ENCODE peak calls at places on chromosomes 2 and 18, in six cellular contexts. Z is CD8-positive, alpha-beta T cell; T is endothelial cell of umbilical vein; V is K562; X is vagina; I is upper lobe of right lung. B is an unnamed sample.

GRCh38 chr2:189298481-189298880 is 118.9 kb upstream of the COL5A2 start:
- DNase-seq in I (no peak), T (no peak), V (no peak), Z (no peak), X (no peak), B (no peak)

GRCh38 chr2:74029719-74030397 is 45.1 kb downstream of the TET3 start:
- DNase-seq in Z (no peak), I (no peak), X (no peak), V (no peak), T (no peak), B (no peak)

GRCh38 chr2:68471385-68471784 is 4.0 kb downstream of the APLF start:
- DNase-seq in X (no peak), Z (no peak), I (no peak), T (no peak), V (no peak), B (no peak)

GRCh38 chr2:36403675-36404230 is 48.2 kb downstream of the CRIM1 start:
- DNase-seq in I (no peak), T (peak; percentile 79), V (no peak), Z (no peak), X (no peak), B (no peak)

GRCh38 chr18:519019-519879 is 18.7 kb upstream of the COLEC12 start:
- DNase-seq in X (no peak), T (peak; percentile 81), V (no peak), I (no peak), Z (no peak), B (peak; percentile 37)

GRCh38 chr18:58211510-58211909 is 167.5 kb downstream of the NEDD4L start:
- DNase-seq in T (no peak), Z (no peak), X (no peak), V (no peak), I (no peak), B (no peak)

GRCh38 chr2:98517636-98518035 is 73.0 kb downstream of the INPP4A start:
- DNase-seq in X (no peak), I (no peak), T (no peak), Z (no peak), V (no peak), B (no peak)

GRCh38 chr2:205563646-205564045 is 118.7 kb upstream of the NRP2 start:
- DNase-seq in Z (no peak), T (no peak), I (peak; percentile 69), V (peak; percentile 30), X (no peak), B (peak; percentile 84)

GRCh38 chr2:166158546-166158945 is 30.7 kb upstream of the SCN1A start:
- DNase-seq in V (no peak), X (no peak), I (no peak), Z (no peak), T (no peak), B (no peak)

GRCh38 chr2:187580462-187581124 is 26.4 kb upstream of the TFPI start:
- DNase-seq in V (peak; percentile 19), T (peak; percentile 87), Z (no peak), X (no peak), I (no peak), B (no peak)

GRCh38 chr2:120522151-120522751 is 176.3 kb downstream of the INHBB start:
- DNase-seq in I (no peak), T (no peak), X (no peak), Z (no peak), V (no peak), B (no peak)

GRCh38 chr2:37635359-37636208 is 35.9 kb downstream of the CDC42EP3 start:
- DNase-seq in V (no peak), I (peak; percentile 67), T (peak; percentile 62), X (no peak), Z (peak; percentile 52), B (no peak)

GRCh38 chr2:235721586-235721985 is 227.7 kb downstream of the AGAP1 start:
- DNase-seq in I (no peak), Z (no peak), T (no peak), V (no peak), X (no peak), B (no peak)

GRCh38 chr2:188132385-188132784 is 159.3 kb upstream of the GULP1 start:
- DNase-seq in T (no peak), I (no peak), Z (no peak), V (no peak), X (no peak), B (no peak)

GRCh38 chr2:37809525-37809924 is 115.6 kb upstream of the RMDN2 start:
- DNase-seq in I (no peak), V (no peak), X (no peak), T (peak; percentile 77), Z (no peak), B (peak; percentile 72)

GRCh38 chr2:220334210-220334609 is 706.8 kb downstream of the SLC4A3 start:
- DNase-seq in Z (no peak), T (no peak), I (no peak), X (no peak), V (no peak), B (no peak)

GRCh38 chr2:164657129-164657528 is 35.8 kb upstream of the GRB14 start:
- DNase-seq in V (no peak), T (no peak), X (no peak), I (no peak), Z (no peak), B (no peak)

GRCh38 chr18:5285326-5285725 is 10.2 kb downstream of the ZBTB14 start:
- DNase-seq in Z (no peak), X (no peak), T (no peak), I (no peak), V (no peak), B (no peak)

GRCh38 chr2:54757496-54757895 is 34.0 kb downstream of the EML6 start:
- DNase-seq in T (peak; percentile 21), Z (no peak), X (no peak), I (no peak), V (no peak), B (peak; percentile 62)

GRCh38 chr2:108268001-108268400 is 20.7 kb upstream of the SULT1C2 start:
- DNase-seq in Z (no peak), V (no peak), X (no peak), I (no peak), T (no peak), B (no peak)

GRCh38 chr18:55856191-55856590 is 268.2 kb upstream of the TCF4 start:
- DNase-seq in V (no peak), I (no peak), X (no peak), T (peak; percentile 64), Z (no peak), B (peak; percentile 59)

GRCh38 chr2:133362061-133362476 is 206.2 kb downstream of the NCKAP5 start:
- DNase-seq in X (no peak), T (no peak), V (no peak), Z (no peak), I (no peak), B (no peak)

GRCh38 chr18:51361130-51361860 is 163.8 kb upstream of the MEX3C start:
- DNase-seq in V (no peak), I (no peak), X (no peak), T (peak; percentile 29), Z (no peak), B (no peak)

GRCh38 chr2:39492701-39493100 is 55.6 kb upstream of the MAP4K3 start:
- DNase-seq in V (no peak), T (no peak), X (no peak), Z (no peak), I (no peak), B (no peak)

GRCh38 chr2:24973812-24974211 is 2.1 kb upstream of the DNAJC27 start:
- DNase-seq in X (no peak), T (no peak), I (no peak), V (peak; percentile 21), Z (no peak), B (no peak)

GRCh38 chr18:65750421-65751144 is at the start of gene CDH7:
- DNase-seq in T (no peak), I (peak; percentile 57), V (no peak), X (no peak), Z (no peak), B (peak; percentile 83)

GRCh38 chr18:23273443-23273966 is 138.2 kb downstream of the CABLES1 start:
- DNase-seq in I (no peak), T (no peak), V (no peak), Z (no peak), X (no peak), B (no peak)

GRCh38 chr18:23279931-23280330 is 144.6 kb downstream of the CABLES1 start:
- DNase-seq in X (no peak), I (no peak), Z (no peak), T (peak; percentile 90), V (no peak), B (no peak)

GRCh38 chr18:23274638-23275482 is 139.6 kb downstream of the CABLES1 start:
- DNase-seq in I (no peak), Z (no peak), X (no peak), T (no peak), V (no peak), B (no peak)

GRCh38 chr18:23277399-23277798 is 142.1 kb downstream of the CABLES1 start:
- DNase-seq in V (no peak), X (no peak), Z (no peak), T (no peak), I (no peak), B (no peak)

GRCh38 chr18:23276456-23276855 is 141.2 kb downstream of the CABLES1 start:
- DNase-seq in I (no peak), Z (no peak), T (no peak), X (no peak), V (no peak), B (no peak)
- H3K27ac ChIP-seq in I (no peak overlapping the region), Z (no peak overlapping the region), T (no peak overlapping the region), X (no peak overlapping the region), V (no peak overlapping the region), B (no peak overlapping the region)

GRCh38 chr2:234673501-234673900 is 176.6 kb upstream of the ARL4C start:
- DNase-seq in T (no peak), I (no peak), Z (no peak), X (peak; percentile 58), V (no peak), B (no peak)
- H3K4me1 ChIP-seq in T (peaks cover 16% of the 10 kb centered on the region), I (no peaks in the 10 kb centered on the region), Z (no peaks in the 10 kb centered on the region), X (peaks cover 9% of the 10 kb centered on the region), V (no peaks in the 10 kb centered on the region), B (peaks cover 25% of the 10 kb centered on the region)

DNA sequence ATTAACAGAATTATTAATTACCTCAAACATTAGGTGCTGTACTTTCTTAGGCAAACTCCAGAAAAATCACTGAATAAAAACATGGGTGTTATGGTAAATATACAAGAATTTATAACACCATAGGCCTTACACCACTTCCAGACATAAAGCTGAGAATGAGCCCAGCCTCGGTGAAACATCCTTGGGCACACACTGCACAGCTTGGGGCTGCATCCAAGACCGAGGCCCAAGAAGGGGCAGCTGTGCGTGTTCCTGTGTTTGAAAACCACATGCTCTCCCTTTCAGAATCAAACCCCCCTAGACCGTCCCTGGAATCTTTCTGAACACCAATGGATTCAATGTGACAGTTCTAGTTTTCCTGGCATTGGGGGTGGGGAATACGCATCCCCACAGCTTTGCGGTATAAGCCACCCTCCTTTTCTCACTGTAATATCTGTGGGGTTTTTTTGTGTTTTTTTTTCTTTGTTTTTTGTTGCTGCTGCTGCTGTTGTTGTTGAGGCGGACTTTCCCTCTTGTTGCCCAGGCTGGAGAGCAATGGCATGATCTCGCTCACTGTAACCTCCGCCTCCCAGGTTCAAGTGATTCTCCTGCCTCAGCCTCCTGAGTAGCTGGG is 12.9 kb downstream of the ERFE start:
- DNase-seq in I (peak; percentile 8), Z (no peak), T (no peak), V (no peak), X (no peak), B (no peak)
- H3K27ac ChIP-seq in I (no peak overlapping the region), Z (no peak overlapping the region), T (no peak overlapping the region), V (no peak overlapping the region), X (no peak overlapping the region), B (no peak overlapping the region)

DNA sequence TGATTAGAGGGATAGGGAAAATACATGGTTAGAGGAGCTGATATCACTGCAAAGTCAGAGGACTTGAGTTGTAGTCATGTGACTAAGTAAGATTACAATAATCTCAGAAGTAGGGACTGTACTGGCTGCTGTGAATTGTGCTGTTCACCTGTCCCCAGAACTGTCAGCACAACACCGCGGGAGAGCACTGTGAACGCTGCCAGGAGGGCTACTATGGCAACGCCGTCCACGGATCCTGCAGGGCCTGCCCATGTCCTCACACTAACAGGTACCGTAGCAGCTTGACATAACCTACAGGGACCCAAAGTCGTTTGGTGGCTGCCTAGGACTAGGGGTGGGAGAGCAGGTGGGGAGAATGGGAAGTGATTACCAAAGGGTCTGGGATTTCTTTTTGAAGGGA is 132.8 kb upstream of the TTC39C start:
- DNase-seq in Z (no peak), I (no peak), X (peak; percentile 84), V (no peak), T (no peak), B (no peak)
- H3K4me1 ChIP-seq in Z (peaks cover 16% of the 10 kb centered on the region), I (peaks cover 13% of the 10 kb centered on the region), X (peaks cover 25% of the 10 kb centered on the region), V (no peaks in the 10 kb centered on the region), T (no peaks in the 10 kb centered on the region), B (no peaks in the 10 kb centered on the region)